ENCODE peak calls at places on chromosome 19, in four cellular contexts. G is IMR-90, X is H1, Z is mesenchymal stem cell. T is an unnamed sample.

GRCh38 chr19:12796146-12797071 is 5.1 kb downstream of the JUNB start:
- DNase-seq in G (peak; percentile 81), X (no peak), Z (peak; percentile 91), T (peak; percentile 86)

GRCh38 chr19:51131780-51132680 is 7.3 kb downstream of the SIGLEC9 start:
- DNase-seq in G (peak; percentile 38), X (no peak), Z (peak; percentile 92), T (no peak)

GRCh38 chr19:32830231-32831014 is 39.1 kb downstream of the SLC7A9 start:
- DNase-seq in G (peak; percentile 55), X (no peak), Z (peak; percentile 66), T (no peak)

GRCh38 chr19:5282926-5283325 is 57.7 kb downstream of the PTPRS start:
- DNase-seq in G (no peak), X (no peak), Z (no peak), T (no peak)

GRCh38 chr19:44627631-44628030 is 14.3 kb downstream of the IGSF23 start:
- DNase-seq in G (no peak), X (no peak), Z (no peak), T (no peak)

GRCh38 chr19:44748426-44749254 is at the start of gene BCL3:
- DNase-seq in G (no peak), X (no peak), Z (peak; percentile 69), T (no peak)

GRCh38 chr19:46715620-46716012 is 1.3 kb downstream of the PRKD2 start:
- DNase-seq in G (no peak), X (no peak), Z (no peak), T (no peak)

GRCh38 chr19:12052057-12052570 is 647 bp downstream of the ZNF878 start:
- DNase-seq in G (peak; percentile 14), X (no peak), Z (peak; percentile 34), T (no peak)

GRCh38 chr19:44745386-44745831 is 3.1 kb upstream of the BCL3 start:
- DNase-seq in G (peak; percentile 80), X (no peak), Z (peak; percentile 90), T (no peak)

GRCh38 chr19:51810228-51810627 is 15.3 kb downstream of the FPR3 start:
- DNase-seq in G (no peak), X (no peak), Z (no peak), T (no peak)

GRCh38 chr19:18833141-18833476 is 1.4 kb downstream of the UPF1 start:
- DNase-seq in G (no peak), X (no peak), Z (peak; percentile 34), T (no peak)

GRCh38 chr19:53906211-53907192 is 2.6 kb upstream of the CACNG7 start:
- DNase-seq in G (no peak), X (no peak), Z (no peak), T (peak; percentile 49)

GRCh38 chr19:45767410-45767880 is 1.6 kb downstream of the SIX5 start:
- DNase-seq in G (peak; percentile 89), X (no peak), Z (peak; percentile 92), T (peak; percentile 72)

GRCh38 chr19:58054792-58055482 is 4.1 kb upstream of the ZNF135 start:
- DNase-seq in G (peak; percentile 2), X (no peak), Z (no peak), T (no peak)

GRCh38 chr19:47247308-47247990 is 8.9 kb upstream of the CCDC9 start:
- DNase-seq in G (peak; percentile 75), X (no peak), Z (peak; percentile 78), T (no peak)

GRCh38 chr19:1634242-1634937 is 18.0 kb downstream of the TCF3 start:
- DNase-seq in G (no peak), X (no peak), Z (no peak), T (no peak)

GRCh38 chr19:8456064-8456463 is 11.3 kb downstream of the HNRNPM start:
- DNase-seq in G (no peak), X (no peak), Z (no peak), T (no peak)

GRCh38 chr19:1265611-1266115 is 3.5 kb upstream of the CIRBP start:
- DNase-seq in G (peak; percentile 80), X (no peak), Z (peak; percentile 98), T (no peak)

GRCh38 chr19:17703823-17704463 is 15.3 kb upstream of the MAP1S start:
- DNase-seq in G (peak; percentile 31), X (no peak), Z (no peak), T (no peak)

GRCh38 chr19:45137179-45137761 is 23.5 kb downstream of the NKPD1 start:
- DNase-seq in G (no peak), X (no peak), Z (no peak), T (no peak)

GRCh38 chr19:36688058-36688457 is 646 bp downstream of the ZNF567 start:
- DNase-seq in G (no peak), X (no peak), Z (no peak), T (no peak)

DNA sequence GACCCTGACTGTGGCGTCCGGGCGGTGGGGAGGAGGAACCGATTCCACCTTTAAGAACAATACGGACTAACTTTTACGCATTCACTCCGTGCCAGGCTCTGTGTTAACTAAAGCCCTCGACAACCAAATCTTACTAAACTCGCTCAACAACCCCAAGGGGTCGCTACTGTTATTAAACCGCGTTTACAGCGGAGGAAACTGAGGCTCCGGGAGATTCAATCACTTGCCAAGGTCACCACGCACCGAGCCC is 1.2 kb downstream of the SAMD1 start:
- DNase-seq in G (no peak), X (no peak), Z (no peak), T (no peak)
- H3K14ac ChIP-seq in G (peak overlapping the region; percentile 70), X (no peak overlapping the region), Z (peak overlapping the region; percentile 56), T (no peak overlapping the region)

GRCh38 chr19:6767081-6767356 is 216 bp downstream of the SH2D3A start:
- DNase-seq in G (no peak), X (no peak), Z (no peak), T (no peak)

GRCh38 chr19:6767357-6768235 is at the start of gene SH2D3A:
- DNase-seq in G (peak; percentile 15), X (peak; percentile 96), Z (peak; percentile 19), T (peak; percentile 57)

GRCh38 chr19:6765738-6766356 is 1.4 kb downstream of the SH2D3A start:
- DNase-seq in G (no peak), X (peak; percentile 88), Z (no peak), T (no peak)

GRCh38 chr19:6768236-6768785 is 1.1 kb upstream of the SH2D3A start:
- DNase-seq in G (no peak), X (no peak), Z (no peak), T (no peak)

DNA sequence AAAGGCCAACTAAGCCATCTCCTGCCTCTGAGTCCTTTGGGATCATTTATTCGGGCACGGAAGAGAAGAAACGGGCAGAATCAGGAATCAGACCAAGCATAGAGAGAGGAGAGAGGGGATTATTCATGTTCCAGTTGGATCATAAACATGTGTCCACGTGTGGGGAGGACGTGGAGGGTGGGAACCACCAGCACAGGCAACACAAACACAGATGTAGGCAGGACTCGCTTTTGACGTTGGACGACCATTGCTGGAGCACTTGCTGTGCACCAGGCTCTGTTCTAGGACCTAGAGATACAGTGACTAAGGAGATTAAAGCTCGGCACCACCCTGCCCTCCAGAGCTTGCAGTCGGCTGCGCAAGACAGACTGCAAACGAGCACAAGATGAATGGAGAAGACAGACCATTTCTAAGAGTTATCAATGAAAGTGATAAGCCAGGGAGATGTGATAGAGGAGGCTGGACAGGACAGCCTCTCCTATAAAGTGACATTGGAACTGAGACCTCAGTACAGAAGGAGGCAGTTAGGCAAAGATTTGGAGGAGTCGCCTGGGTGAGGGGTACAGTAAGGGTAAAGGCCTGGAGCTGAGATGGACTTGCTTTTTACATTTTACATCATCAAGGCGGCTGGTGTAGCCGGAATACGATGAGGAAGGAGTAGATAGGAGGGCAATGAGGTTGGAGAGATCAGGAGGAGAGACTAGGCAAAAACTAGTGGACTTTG is 716 bp downstream of the SH2D3A start:
- DNase-seq in G (no peak), X (no peak), Z (no peak), T (no peak)
- H3K4me3 ChIP-seq in G (no peak overlapping the region), X (peak overlapping the region; percentile 61), Z (no peak overlapping the region), T (no peak overlapping the region)

DNA sequence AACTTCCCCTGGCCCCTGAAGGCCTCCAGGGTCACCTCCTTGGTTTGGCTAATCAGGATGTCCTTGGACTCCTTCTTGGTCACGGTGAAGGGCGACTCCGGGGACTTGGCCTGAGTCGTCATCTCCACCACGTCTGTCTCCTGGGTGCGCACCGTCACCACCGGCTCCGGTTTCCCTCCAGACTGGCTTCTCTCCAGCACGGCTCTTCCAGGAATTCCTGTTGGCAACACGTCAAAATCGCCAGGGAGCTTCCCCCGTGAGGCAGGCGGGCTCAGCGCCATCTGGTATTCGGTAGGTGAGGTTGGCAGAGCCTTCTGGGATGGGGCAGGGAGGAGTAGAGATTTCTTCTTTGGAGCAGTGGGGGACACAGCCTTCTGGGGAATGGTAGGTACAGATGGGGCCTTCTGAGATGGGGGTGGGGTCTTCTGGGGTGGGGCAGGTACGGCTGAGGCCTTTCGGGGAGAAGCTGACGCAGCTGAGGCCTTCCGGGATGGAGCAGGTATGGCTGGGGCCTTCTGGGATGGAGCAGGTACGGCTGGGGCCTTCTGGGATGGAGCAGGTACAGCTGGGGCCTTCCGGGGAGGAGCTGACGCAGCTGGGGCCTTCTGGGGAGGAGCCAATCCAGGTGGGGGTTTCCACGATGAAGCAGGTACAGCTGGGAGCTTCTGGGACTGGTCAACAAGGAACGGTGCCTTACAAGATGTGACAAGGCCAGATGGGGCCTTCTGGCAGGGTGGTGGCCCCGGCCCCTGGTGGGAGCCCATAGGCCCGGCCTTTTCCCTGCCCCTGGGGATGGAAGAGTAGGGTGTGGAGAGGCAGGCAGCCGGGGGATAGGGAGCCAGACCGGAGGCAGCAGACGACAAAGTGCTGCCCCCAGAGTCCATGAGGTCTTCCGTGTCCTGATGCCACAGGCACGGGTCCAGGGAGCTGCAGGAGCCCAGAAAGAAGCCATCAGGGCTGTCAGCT is 3.8 kb downstream of the GARIN5B start:
- DNase-seq in G (no peak), X (no peak), Z (no peak), T (no peak)
- H3K14ac ChIP-seq in G (no peak overlapping the region), X (no peak overlapping the region), Z (no peak overlapping the region), T (no peak overlapping the region)

GRCh38 chr19:16588089-16588823 is 16.0 kb upstream of the SLC35E1 start:
- DNase-seq in G (peak; percentile 19), X (no peak), Z (no peak), T (no peak)
- H3K4me3 ChIP-seq in G (no peak overlapping the region), X (no peak overlapping the region), Z (no peak overlapping the region), T (no peak overlapping the region)

T was measured in neuronal stem cell.